ENCODE peak calls at places on chromosomes 12 and 14, in ten cellular contexts. One of them, this sample, is unnamed.

GRCh38 chr12:10363922-10364838 is 25.7 kb downstream of the KLRK1 start:
- DNase-seq in Peyer's patch: peak; percentile 52
- DNase-seq in hepatocyte: peak; percentile 60
- DNase-seq in astrocyte: peak; percentile 49
- DNase-seq in gastrocnemius medialis: peak; percentile 49
- DNase-seq in fibroblast of the aortic adventitia: peak; percentile 41
- DNase-seq in H1: no peak
- DNase-seq in astrocyte of the spinal cord: peak; percentile 56
- DNase-seq in AG10803: peak; percentile 47
- DNase-seq in left lung: peak; percentile 51
- DNase-seq in this sample: no peak

GRCh38 chr12:115433014-115433634 is 749.1 kb upstream of the TBX3 start:
- DNase-seq in astrocyte: no peak
- DNase-seq in gastrocnemius medialis: no peak
- DNase-seq in fibroblast of the aortic adventitia: no peak
- DNase-seq in astrocyte of the spinal cord: no peak
- DNase-seq in H1: no peak
- DNase-seq in AG10803: no peak
- DNase-seq in hepatocyte: no peak
- DNase-seq in left lung: no peak
- DNase-seq in Peyer's patch: no peak
- DNase-seq in this sample: no peak

GRCh38 chr12:74689071-74689655 is 151.5 kb downstream of the ATXN7L3B start:
- DNase-seq in fibroblast of the aortic adventitia: peak; percentile 81
- DNase-seq in Peyer's patch: no peak
- DNase-seq in astrocyte of the spinal cord: peak; percentile 71
- DNase-seq in astrocyte: peak; percentile 38
- DNase-seq in left lung: no peak
- DNase-seq in AG10803: peak; percentile 66
- DNase-seq in H1: no peak
- DNase-seq in hepatocyte: peak; percentile 68
- DNase-seq in gastrocnemius medialis: no peak
- DNase-seq in this sample: peak; percentile 12

GRCh38 chr14:91872011-91872476 is 4.7 kb upstream of the TC2N start:
- DNase-seq in Peyer's patch: peak; percentile 64
- DNase-seq in astrocyte of the spinal cord: no peak
- DNase-seq in gastrocnemius medialis: peak; percentile 63
- DNase-seq in AG10803: no peak
- DNase-seq in astrocyte: no peak
- DNase-seq in H1: no peak
- DNase-seq in fibroblast of the aortic adventitia: peak; percentile 51
- DNase-seq in hepatocyte: no peak
- DNase-seq in left lung: no peak
- DNase-seq in this sample: no peak

GRCh38 chr12:107368586-107368985 is 275.2 kb upstream of the CRY1 start:
- DNase-seq in AG10803: no peak
- DNase-seq in gastrocnemius medialis: no peak
- DNase-seq in hepatocyte: no peak
- DNase-seq in astrocyte of the spinal cord: no peak
- DNase-seq in H1: no peak
- DNase-seq in fibroblast of the aortic adventitia: no peak
- DNase-seq in astrocyte: no peak
- DNase-seq in left lung: no peak
- DNase-seq in Peyer's patch: no peak
- DNase-seq in this sample: no peak

GRCh38 chr12:12741705-12742104 is 24.5 kb downstream of the CDKN1B start:
- DNase-seq in Peyer's patch: no peak
- DNase-seq in astrocyte of the spinal cord: no peak
- DNase-seq in gastrocnemius medialis: no peak
- DNase-seq in H1: no peak
- DNase-seq in astrocyte: no peak
- DNase-seq in fibroblast of the aortic adventitia: peak; percentile 25
- DNase-seq in left lung: no peak
- DNase-seq in hepatocyte: no peak
- DNase-seq in AG10803: no peak
- DNase-seq in this sample: no peak

GRCh38 chr12:121165316-121165715 is 32.6 kb downstream of the P2RX7 start:
- DNase-seq in left lung: no peak
- DNase-seq in gastrocnemius medialis: no peak
- DNase-seq in astrocyte: peak; percentile 92
- DNase-seq in Peyer's patch: no peak
- DNase-seq in fibroblast of the aortic adventitia: peak; percentile 73
- DNase-seq in H1: no peak
- DNase-seq in AG10803: no peak
- DNase-seq in hepatocyte: no peak
- DNase-seq in astrocyte of the spinal cord: peak; percentile 27
- DNase-seq in this sample: no peak

GRCh38 chr12:116196752-116197718 is 80.5 kb downstream of the MED13L start:
- DNase-seq in gastrocnemius medialis: no peak
- DNase-seq in hepatocyte: peak; percentile 45
- DNase-seq in AG10803: no peak
- DNase-seq in H1: no peak
- DNase-seq in astrocyte: no peak
- DNase-seq in Peyer's patch: no peak
- DNase-seq in fibroblast of the aortic adventitia: peak; percentile 35
- DNase-seq in astrocyte of the spinal cord: no peak
- DNase-seq in left lung: no peak
- DNase-seq in this sample: no peak

GRCh38 chr12:65655074-65655493 is 169.2 kb upstream of the HMGA2 start:
- DNase-seq in astrocyte of the spinal cord: peak; percentile 41
- DNase-seq in left lung: no peak
- DNase-seq in AG10803: no peak
- DNase-seq in gastrocnemius medialis: no peak
- DNase-seq in H1: no peak
- DNase-seq in Peyer's patch: no peak
- DNase-seq in astrocyte: peak; percentile 53
- DNase-seq in fibroblast of the aortic adventitia: peak; percentile 59
- DNase-seq in hepatocyte: no peak
- DNase-seq in this sample: no peak

GRCh38 chr14:103522028-103522581 is 525 bp downstream of the CKB start:
- DNase-seq in H1: no peak
- DNase-seq in hepatocyte: no peak
- DNase-seq in astrocyte: no peak
- DNase-seq in fibroblast of the aortic adventitia: no peak
- DNase-seq in Peyer's patch: no peak
- DNase-seq in astrocyte of the spinal cord: no peak
- DNase-seq in AG10803: no peak
- DNase-seq in left lung: no peak
- DNase-seq in gastrocnemius medialis: no peak
- DNase-seq in this sample: no peak

GRCh38 chr14:89368490-89369477 is 48.2 kb downstream of the FOXN3 start:
- DNase-seq in hepatocyte: peak; percentile 69
- DNase-seq in AG10803: no peak
- DNase-seq in left lung: peak; percentile 53
- DNase-seq in astrocyte: no peak
- DNase-seq in gastrocnemius medialis: no peak
- DNase-seq in H1: no peak
- DNase-seq in Peyer's patch: no peak
- DNase-seq in fibroblast of the aortic adventitia: no peak
- DNase-seq in astrocyte of the spinal cord: no peak
- DNase-seq in this sample: no peak

GRCh38 chr14:89365071-89365801 is 51.8 kb downstream of the FOXN3 start:
- DNase-seq in hepatocyte: no peak
- DNase-seq in fibroblast of the aortic adventitia: no peak
- DNase-seq in gastrocnemius medialis: no peak
- DNase-seq in H1: no peak
- DNase-seq in left lung: peak; percentile 66
- DNase-seq in Peyer's patch: peak; percentile 76
- DNase-seq in astrocyte: no peak
- DNase-seq in AG10803: no peak
- DNase-seq in astrocyte of the spinal cord: no peak
- DNase-seq in this sample: no peak

GRCh38 chr14:89364316-89364715 is 52.7 kb downstream of the FOXN3 start:
- DNase-seq in hepatocyte: no peak
- DNase-seq in Peyer's patch: no peak
- DNase-seq in left lung: no peak
- DNase-seq in AG10803: no peak
- DNase-seq in astrocyte: no peak
- DNase-seq in fibroblast of the aortic adventitia: no peak
- DNase-seq in H1: no peak
- DNase-seq in gastrocnemius medialis: no peak
- DNase-seq in astrocyte of the spinal cord: no peak
- DNase-seq in this sample: no peak

GRCh38 chr14:89367449-89368120 is 49.4 kb downstream of the FOXN3 start:
- DNase-seq in fibroblast of the aortic adventitia: no peak
- DNase-seq in gastrocnemius medialis: no peak
- DNase-seq in AG10803: no peak
- DNase-seq in left lung: no peak
- DNase-seq in H1: no peak
- DNase-seq in hepatocyte: no peak
- DNase-seq in astrocyte: no peak
- DNase-seq in Peyer's patch: no peak
- DNase-seq in astrocyte of the spinal cord: no peak
- DNase-seq in this sample: no peak

GRCh38 chr14:89366580-89367448 is 50.2 kb downstream of the FOXN3 start:
- DNase-seq in hepatocyte: peak; percentile 59
- DNase-seq in gastrocnemius medialis: peak; percentile 40
- DNase-seq in Peyer's patch: no peak
- DNase-seq in H1: no peak
- DNase-seq in AG10803: no peak
- DNase-seq in fibroblast of the aortic adventitia: peak; percentile 19
- DNase-seq in left lung: peak; percentile 51
- DNase-seq in astrocyte: no peak
- DNase-seq in astrocyte of the spinal cord: no peak
- DNase-seq in this sample: no peak
- H3K4me3 ChIP-seq in hepatocyte: no peak overlapping the region
- H3K4me3 ChIP-seq in gastrocnemius medialis: peak overlapping the region; percentile 35
- H3K4me3 ChIP-seq in Peyer's patch: no peak overlapping the region
- H3K4me3 ChIP-seq in H1: no peak overlapping the region
- H3K4me3 ChIP-seq in AG10803: no peak overlapping the region
- H3K4me3 ChIP-seq in fibroblast of the aortic adventitia: peak overlapping the region; percentile 6
- H3K4me3 ChIP-seq in left lung: no peak overlapping the region
- H3K4me3 ChIP-seq in astrocyte: no peak overlapping the region
- H3K4me3 ChIP-seq in astrocyte of the spinal cord: no peak overlapping the region
- H3K4me3 ChIP-seq in this sample: no peak overlapping the region

DNA sequence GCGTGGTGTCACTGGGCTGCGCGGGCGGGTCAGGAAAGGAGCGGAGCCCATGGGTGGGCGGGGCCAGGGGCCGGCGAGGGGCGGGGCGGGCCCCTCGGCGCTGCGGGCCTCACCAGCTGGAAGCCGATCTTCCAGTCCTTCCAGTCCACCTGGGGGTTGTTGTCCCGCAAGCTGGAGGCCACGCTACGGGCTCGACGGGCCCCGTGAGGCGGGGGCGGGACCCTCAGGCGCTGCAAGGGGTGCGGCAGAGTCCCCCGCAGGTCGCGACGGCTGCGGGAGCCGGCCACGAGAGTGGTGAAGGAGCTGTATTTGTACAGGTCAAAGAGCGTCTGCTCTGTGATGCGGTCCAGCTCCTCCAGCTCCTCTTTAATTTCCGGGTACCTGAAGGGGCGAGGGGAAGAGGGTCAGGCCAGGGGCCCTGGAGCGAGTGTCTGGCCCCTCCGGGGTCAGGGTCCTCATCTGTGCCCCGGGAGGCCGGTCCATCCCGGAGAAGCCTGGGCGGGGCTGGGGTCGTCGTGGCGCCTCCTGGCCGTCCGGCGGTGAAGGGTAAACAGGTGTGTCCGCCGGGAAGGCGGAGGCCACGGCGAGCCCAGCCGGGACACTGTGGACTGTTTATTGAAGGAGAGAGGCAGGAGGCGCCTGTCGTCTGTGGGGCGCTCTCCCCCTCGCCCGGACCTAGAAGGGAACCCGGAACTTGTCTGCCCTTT is 11.9 kb downstream of the SCNN1A start:
- DNase-seq in gastrocnemius medialis: peak; percentile 74
- DNase-seq in AG10803: peak; percentile 59
- DNase-seq in Peyer's patch: peak; percentile 64
- DNase-seq in hepatocyte: peak; percentile 92
- DNase-seq in H1: no peak
- DNase-seq in astrocyte of the spinal cord: peak; percentile 47
- DNase-seq in fibroblast of the aortic adventitia: no peak
- DNase-seq in left lung: peak; percentile 84
- DNase-seq in astrocyte: no peak
- DNase-seq in this sample: no peak
- TF ChIP-seq CTCF in gastrocnemius medialis: no peak
- TF ChIP-seq CTCF in AG10803: no peak
- TF ChIP-seq CTCF in Peyer's patch: peak; percentile 14
- TF ChIP-seq CTCF in hepatocyte: no peak
- TF ChIP-seq CTCF in H1: no peak
- TF ChIP-seq CTCF in astrocyte of the spinal cord: no peak
- TF ChIP-seq CTCF in fibroblast of the aortic adventitia: no peak
- TF ChIP-seq CTCF in left lung: no peak
- TF ChIP-seq CTCF in astrocyte: no peak
- TF ChIP-seq CTCF in this sample: no peak

GRCh38 chr14:100663528-100664052 is 63.1 kb upstream of the DLK1 start:
- DNase-seq in fibroblast of the aortic adventitia: no peak
- DNase-seq in astrocyte of the spinal cord: no peak
- DNase-seq in Peyer's patch: no peak
- DNase-seq in AG10803: no peak
- DNase-seq in hepatocyte: no peak
- DNase-seq in gastrocnemius medialis: no peak
- DNase-seq in H1: no peak
- DNase-seq in astrocyte: no peak
- DNase-seq in left lung: no peak
- DNase-seq in this sample: no peak
- H3K4me3 ChIP-seq in fibroblast of the aortic adventitia: no peak overlapping the region
- H3K4me3 ChIP-seq in astrocyte of the spinal cord: no peak overlapping the region
- H3K4me3 ChIP-seq in Peyer's patch: no peak overlapping the region
- H3K4me3 ChIP-seq in AG10803: no peak overlapping the region
- H3K4me3 ChIP-seq in hepatocyte: no peak overlapping the region
- H3K4me3 ChIP-seq in gastrocnemius medialis: no peak overlapping the region
- H3K4me3 ChIP-seq in H1: no peak overlapping the region
- H3K4me3 ChIP-seq in astrocyte: no peak overlapping the region
- H3K4me3 ChIP-seq in left lung: no peak overlapping the region
- H3K4me3 ChIP-seq in this sample: no peak overlapping the region

GRCh38 chr12:26204612-26205289 is 9.4 kb downstream of the SSPN start:
- DNase-seq in left lung: no peak
- DNase-seq in AG10803: peak; percentile 26
- DNase-seq in fibroblast of the aortic adventitia: peak; percentile 53
- DNase-seq in astrocyte of the spinal cord: no peak
- DNase-seq in H1: no peak
- DNase-seq in hepatocyte: no peak
- DNase-seq in astrocyte: no peak
- DNase-seq in Peyer's patch: no peak
- DNase-seq in gastrocnemius medialis: no peak
- DNase-seq in this sample: no peak

GRCh38 chr12:26203167-26203566 is 7.8 kb downstream of the SSPN start:
- DNase-seq in Peyer's patch: no peak
- DNase-seq in astrocyte: no peak
- DNase-seq in astrocyte of the spinal cord: no peak
- DNase-seq in hepatocyte: no peak
- DNase-seq in left lung: no peak
- DNase-seq in gastrocnemius medialis: no peak
- DNase-seq in H1: no peak
- DNase-seq in AG10803: no peak
- DNase-seq in fibroblast of the aortic adventitia: no peak
- DNase-seq in this sample: no peak

GRCh38 chr12:26205946-26206345 is 10.6 kb downstream of the SSPN start:
- DNase-seq in astrocyte of the spinal cord: no peak
- DNase-seq in H1: no peak
- DNase-seq in AG10803: no peak
- DNase-seq in astrocyte: no peak
- DNase-seq in hepatocyte: no peak
- DNase-seq in Peyer's patch: no peak
- DNase-seq in gastrocnemius medialis: no peak
- DNase-seq in fibroblast of the aortic adventitia: no peak
- DNase-seq in left lung: no peak
- DNase-seq in this sample: no peak

DNA sequence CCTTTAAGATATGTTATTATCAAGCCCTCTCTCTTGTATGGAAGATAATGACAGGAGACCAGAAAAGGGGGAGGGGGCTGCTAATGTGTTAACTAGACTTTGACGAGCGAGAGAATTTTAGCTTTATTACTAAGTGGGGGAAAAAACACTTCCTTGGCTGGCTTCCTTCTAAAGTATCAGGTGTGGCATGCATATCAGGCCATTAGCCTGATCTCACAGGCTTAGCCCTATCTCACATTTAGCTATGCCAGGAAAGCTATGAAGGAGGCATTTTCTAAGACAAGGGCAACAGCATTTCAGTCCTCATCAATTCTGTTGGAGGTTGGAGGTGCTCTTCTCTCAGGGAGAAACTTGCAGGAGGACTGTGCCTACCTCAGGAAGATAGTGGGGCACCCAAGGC is 9.9 kb downstream of the SSPN start:
- DNase-seq in Peyer's patch: no peak
- DNase-seq in left lung: no peak
- DNase-seq in fibroblast of the aortic adventitia: no peak
- DNase-seq in H1: no peak
- DNase-seq in astrocyte: no peak
- DNase-seq in astrocyte of the spinal cord: no peak
- DNase-seq in gastrocnemius medialis: no peak
- DNase-seq in hepatocyte: no peak
- DNase-seq in AG10803: no peak
- DNase-seq in this sample: no peak
- TF ChIP-seq CTCF in Peyer's patch: no peak
- TF ChIP-seq CTCF in left lung: no peak
- TF ChIP-seq CTCF in fibroblast of the aortic adventitia: no peak
- TF ChIP-seq CTCF in H1: no peak
- TF ChIP-seq CTCF in astrocyte: no peak
- TF ChIP-seq CTCF in astrocyte of the spinal cord: no peak
- TF ChIP-seq CTCF in gastrocnemius medialis: no peak
- TF ChIP-seq CTCF in hepatocyte: no peak
- TF ChIP-seq CTCF in AG10803: no peak
- TF ChIP-seq CTCF in this sample: no peak

This sample was measured in retinal pigment epithelial cell.